ENCODE peak calls at places on chromosomes 7 and 10, in five cellular contexts. One of them, this sample, is unnamed. For H3K36me3, the result is how much of the 10 kb centered on the place peaks cover.

GRCh38 chr10:118871244-118871865 is 116.6 kb upstream of the CACUL1 start:
- DNase-seq in esophagus squamous epithelium: no peak
- DNase-seq in psoas muscle: no peak
- DNase-seq in CD4-positive, CD25-positive, alpha-beta regulatory T cell: no peak
- DNase-seq in BJ: no peak
- DNase-seq in this sample: no peak

GRCh38 chr10:11110499-11110898 is 92.8 kb downstream of the CELF2 start:
- DNase-seq in esophagus squamous epithelium: no peak
- DNase-seq in BJ: no peak
- DNase-seq in CD4-positive, CD25-positive, alpha-beta regulatory T cell: no peak
- DNase-seq in psoas muscle: no peak
- DNase-seq in this sample: no peak

GRCh38 chr7:24334012-24334411 is 50.0 kb downstream of the NPY start:
- DNase-seq in esophagus squamous epithelium: no peak
- DNase-seq in psoas muscle: no peak
- DNase-seq in BJ: no peak
- DNase-seq in CD4-positive, CD25-positive, alpha-beta regulatory T cell: no peak
- DNase-seq in this sample: no peak

GRCh38 chr10:128211064-128211504 is 84.9 kb upstream of the MKI67 start:
- DNase-seq in CD4-positive, CD25-positive, alpha-beta regulatory T cell: no peak
- DNase-seq in psoas muscle: peak
- DNase-seq in BJ: no peak
- DNase-seq in esophagus squamous epithelium: no peak
- DNase-seq in this sample: no peak

GRCh38 chr10:80964179-80964578 is 426.5 kb downstream of the SH2D4B start:
- DNase-seq in BJ: no peak
- DNase-seq in esophagus squamous epithelium: no peak
- DNase-seq in CD4-positive, CD25-positive, alpha-beta regulatory T cell: no peak
- DNase-seq in psoas muscle: no peak
- DNase-seq in this sample: no peak

GRCh38 chr10:119651514-119652327 is 541 bp downstream of the BAG3 start:
- DNase-seq in CD4-positive, CD25-positive, alpha-beta regulatory T cell: peak
- DNase-seq in esophagus squamous epithelium: no peak
- DNase-seq in BJ: no peak
- DNase-seq in psoas muscle: peak
- DNase-seq in this sample: peak

GRCh38 chr10:48577158-48577557 is 27.7 kb downstream of the ARHGAP22 start:
- DNase-seq in esophagus squamous epithelium: no peak
- DNase-seq in psoas muscle: no peak
- DNase-seq in BJ: no peak
- DNase-seq in CD4-positive, CD25-positive, alpha-beta regulatory T cell: no peak
- DNase-seq in this sample: no peak

GRCh38 chr10:27783660-27784059 is 38.0 kb upstream of the MKX start:
- DNase-seq in CD4-positive, CD25-positive, alpha-beta regulatory T cell: no peak
- DNase-seq in esophagus squamous epithelium: no peak
- DNase-seq in psoas muscle: no peak
- DNase-seq in BJ: peak
- DNase-seq in this sample: no peak

GRCh38 chr10:59234814-59235429 is 58.5 kb downstream of the PHYHIPL start:
- DNase-seq in esophagus squamous epithelium: no peak
- DNase-seq in CD4-positive, CD25-positive, alpha-beta regulatory T cell: no peak
- DNase-seq in psoas muscle: no peak
- DNase-seq in BJ: peak
- DNase-seq in this sample: no peak

GRCh38 chr7:74479961-74480829 is 26.5 kb downstream of the GTF2IRD1 start:
- DNase-seq in psoas muscle: peak
- DNase-seq in BJ: peak
- DNase-seq in esophagus squamous epithelium: no peak
- DNase-seq in CD4-positive, CD25-positive, alpha-beta regulatory T cell: no peak
- DNase-seq in this sample: peak

GRCh38 chr7:128178611-128179010 is 62.5 kb upstream of the LEP start:
- DNase-seq in psoas muscle: no peak
- DNase-seq in esophagus squamous epithelium: no peak
- DNase-seq in CD4-positive, CD25-positive, alpha-beta regulatory T cell: no peak
- DNase-seq in BJ: no peak
- DNase-seq in this sample: no peak

GRCh38 chr7:131747625-131748024 is 191.2 kb upstream of the PODXL start:
- DNase-seq in psoas muscle: no peak
- DNase-seq in esophagus squamous epithelium: no peak
- DNase-seq in CD4-positive, CD25-positive, alpha-beta regulatory T cell: no peak
- DNase-seq in BJ: no peak
- DNase-seq in this sample: no peak

GRCh38 chr10:118042336-118042735 is 4.4 kb downstream of the RAB11FIP2 start:
- DNase-seq in CD4-positive, CD25-positive, alpha-beta regulatory T cell: no peak
- DNase-seq in esophagus squamous epithelium: no peak
- DNase-seq in BJ: no peak
- DNase-seq in psoas muscle: no peak
- DNase-seq in this sample: no peak

GRCh38 chr7:2614646-2615330 is 17.0 kb upstream of the TTYH3 start:
- DNase-seq in psoas muscle: no peak
- DNase-seq in BJ: no peak
- DNase-seq in esophagus squamous epithelium: no peak
- DNase-seq in CD4-positive, CD25-positive, alpha-beta regulatory T cell: no peak
- DNase-seq in this sample: no peak

GRCh38 chr10:13439771-13440708 is 88.8 kb downstream of the BEND7 start:
- DNase-seq in psoas muscle: peak
- DNase-seq in BJ: no peak
- DNase-seq in CD4-positive, CD25-positive, alpha-beta regulatory T cell: peak
- DNase-seq in esophagus squamous epithelium: no peak
- DNase-seq in this sample: peak

GRCh38 chr7:110358028-110358427 is 732.9 kb upstream of the LRRN3 start:
- DNase-seq in esophagus squamous epithelium: no peak
- DNase-seq in CD4-positive, CD25-positive, alpha-beta regulatory T cell: no peak
- DNase-seq in psoas muscle: no peak
- DNase-seq in BJ: no peak
- DNase-seq in this sample: no peak

GRCh38 chr7:142384508-142384922 is 126.7 kb upstream of the PRSS58 start:
- DNase-seq in psoas muscle: peak
- DNase-seq in esophagus squamous epithelium: no peak
- DNase-seq in CD4-positive, CD25-positive, alpha-beta regulatory T cell: no peak
- DNase-seq in BJ: peak
- DNase-seq in this sample: peak

GRCh38 chr10:8919291-8919690 is 864.8 kb downstream of the GATA3 start:
- DNase-seq in CD4-positive, CD25-positive, alpha-beta regulatory T cell: no peak
- DNase-seq in BJ: no peak
- DNase-seq in psoas muscle: no peak
- DNase-seq in esophagus squamous epithelium: no peak
- DNase-seq in this sample: no peak

GRCh38 chr10:55793024-55793423 is 568.0 kb downstream of the ZWINT start:
- DNase-seq in esophagus squamous epithelium: no peak
- DNase-seq in psoas muscle: no peak
- DNase-seq in BJ: no peak
- DNase-seq in CD4-positive, CD25-positive, alpha-beta regulatory T cell: no peak
- DNase-seq in this sample: no peak

GRCh38 chr10:7419998-7420397 is 9.2 kb upstream of the SFMBT2 start:
- DNase-seq in psoas muscle: no peak
- DNase-seq in CD4-positive, CD25-positive, alpha-beta regulatory T cell: no peak
- DNase-seq in esophagus squamous epithelium: no peak
- DNase-seq in BJ: no peak
- DNase-seq in this sample: no peak

GRCh38 chr10:29714096-29714874 is 79.5 kb upstream of the SVIL start:
- DNase-seq in esophagus squamous epithelium: no peak
- DNase-seq in CD4-positive, CD25-positive, alpha-beta regulatory T cell: no peak
- DNase-seq in BJ: peak
- DNase-seq in psoas muscle: no peak
- DNase-seq in this sample: no peak

GRCh38 chr7:6168469-6168868 is 104.0 kb downstream of the CYTH3 start:
- DNase-seq in BJ: no peak
- DNase-seq in CD4-positive, CD25-positive, alpha-beta regulatory T cell: no peak
- DNase-seq in psoas muscle: no peak
- DNase-seq in esophagus squamous epithelium: no peak
- DNase-seq in this sample: no peak

GRCh38 chr7:139714163-139714901 is 63.5 kb downstream of the HIPK2 start:
- DNase-seq in CD4-positive, CD25-positive, alpha-beta regulatory T cell: no peak
- DNase-seq in psoas muscle: peak
- DNase-seq in esophagus squamous epithelium: peak
- DNase-seq in BJ: no peak
- DNase-seq in this sample: peak

GRCh38 chr10:133245439-133246235 is 8.0 kb downstream of the VENTX start:
- DNase-seq in esophagus squamous epithelium: no peak
- DNase-seq in CD4-positive, CD25-positive, alpha-beta regulatory T cell: no peak
- DNase-seq in BJ: no peak
- DNase-seq in psoas muscle: no peak
- DNase-seq in this sample: no peak

GRCh38 chr7:142391191-142391992 is 133.5 kb upstream of the PRSS58 start:
- DNase-seq in BJ: no peak
- DNase-seq in esophagus squamous epithelium: no peak
- DNase-seq in psoas muscle: peak
- DNase-seq in CD4-positive, CD25-positive, alpha-beta regulatory T cell: no peak
- DNase-seq in this sample: no peak

GRCh38 chr10:3761916-3762708 is 22.9 kb downstream of the KLF6 start:
- DNase-seq in esophagus squamous epithelium: no peak
- DNase-seq in BJ: no peak
- DNase-seq in CD4-positive, CD25-positive, alpha-beta regulatory T cell: no peak
- DNase-seq in psoas muscle: no peak
- DNase-seq in this sample: no peak

GRCh38 chr10:21497177-21497807 is 28.2 kb downstream of the SKIDA1 start:
- DNase-seq in CD4-positive, CD25-positive, alpha-beta regulatory T cell: no peak
- DNase-seq in psoas muscle: peak
- DNase-seq in esophagus squamous epithelium: peak
- DNase-seq in BJ: no peak
- DNase-seq in this sample: peak

GRCh38 chr7:18655969-18656761 is 160.6 kb downstream of the HDAC9 start:
- DNase-seq in psoas muscle: no peak
- DNase-seq in BJ: no peak
- DNase-seq in esophagus squamous epithelium: no peak
- DNase-seq in CD4-positive, CD25-positive, alpha-beta regulatory T cell: no peak
- DNase-seq in this sample: no peak

GRCh38 chr10:114768394-114768786 is 53.2 kb upstream of the FHIP2A start:
- DNase-seq in BJ: no peak
- DNase-seq in CD4-positive, CD25-positive, alpha-beta regulatory T cell: no peak
- DNase-seq in esophagus squamous epithelium: no peak
- DNase-seq in psoas muscle: no peak
- DNase-seq in this sample: no peak

GRCh38 chr10:114770009-114770408 is 51.6 kb upstream of the FHIP2A start:
- DNase-seq in esophagus squamous epithelium: no peak
- DNase-seq in CD4-positive, CD25-positive, alpha-beta regulatory T cell: no peak
- DNase-seq in psoas muscle: no peak
- DNase-seq in BJ: no peak
- DNase-seq in this sample: no peak

GRCh38 chr10:114766470-114766869 is 55.1 kb upstream of the FHIP2A start:
- DNase-seq in BJ: no peak
- DNase-seq in esophagus squamous epithelium: no peak
- DNase-seq in psoas muscle: no peak
- DNase-seq in CD4-positive, CD25-positive, alpha-beta regulatory T cell: no peak
- DNase-seq in this sample: no peak

GRCh38 chr10:114767101-114767588 is 54.4 kb upstream of the FHIP2A start:
- DNase-seq in psoas muscle: no peak
- DNase-seq in BJ: no peak
- DNase-seq in CD4-positive, CD25-positive, alpha-beta regulatory T cell: no peak
- DNase-seq in esophagus squamous epithelium: no peak
- DNase-seq in this sample: no peak

GRCh38 chr10:114767589-114768393 is 53.8 kb upstream of the FHIP2A start:
- DNase-seq in CD4-positive, CD25-positive, alpha-beta regulatory T cell: peak
- DNase-seq in BJ: no peak
- DNase-seq in esophagus squamous epithelium: no peak
- DNase-seq in psoas muscle: peak
- DNase-seq in this sample: peak
- H3K4me3 ChIP-seq in CD4-positive, CD25-positive, alpha-beta regulatory T cell: peak
- H3K4me3 ChIP-seq in BJ: peak
- H3K4me3 ChIP-seq in esophagus squamous epithelium: peak
- H3K4me3 ChIP-seq in psoas muscle: peak
- H3K4me3 ChIP-seq in this sample: peak

GRCh38 chr7:68063171-68063570 is 1066.5 kb downstream of the TYW1 start:
- DNase-seq in BJ: no peak
- DNase-seq in esophagus squamous epithelium: no peak
- DNase-seq in psoas muscle: no peak
- DNase-seq in CD4-positive, CD25-positive, alpha-beta regulatory T cell: no peak
- DNase-seq in this sample: no peak
- H3K36me3 ChIP-seq in BJ: under half
- H3K36me3 ChIP-seq in esophagus squamous epithelium: under half
- H3K36me3 ChIP-seq in psoas muscle: under half
- H3K36me3 ChIP-seq in CD4-positive, CD25-positive, alpha-beta regulatory T cell: under half
- H3K36me3 ChIP-seq in this sample: under half

GRCh38 chr7:155813791-155814568 is 1.7 kb upstream of the SHH start:
- DNase-seq in psoas muscle: no peak
- DNase-seq in CD4-positive, CD25-positive, alpha-beta regulatory T cell: no peak
- DNase-seq in esophagus squamous epithelium: no peak
- DNase-seq in BJ: no peak
- DNase-seq in this sample: peak
- H3K4me3 ChIP-seq in psoas muscle: no peak
- H3K4me3 ChIP-seq in CD4-positive, CD25-positive, alpha-beta regulatory T cell: no peak
- H3K4me3 ChIP-seq in esophagus squamous epithelium: no peak
- H3K4me3 ChIP-seq in BJ: no peak
- H3K4me3 ChIP-seq in this sample: no peak

GRCh38 chr7:136138991-136139390 is 161.8 kb upstream of the MTPN start:
- DNase-seq in esophagus squamous epithelium: no peak
- DNase-seq in psoas muscle: no peak
- DNase-seq in BJ: no peak
- DNase-seq in CD4-positive, CD25-positive, alpha-beta regulatory T cell: no peak
- DNase-seq in this sample: no peak

GRCh38 chr7:136136906-136137305 is 159.7 kb upstream of the MTPN start:
- DNase-seq in CD4-positive, CD25-positive, alpha-beta regulatory T cell: no peak
- DNase-seq in psoas muscle: no peak
- DNase-seq in BJ: no peak
- DNase-seq in esophagus squamous epithelium: no peak
- DNase-seq in this sample: no peak

GRCh38 chr7:136130819-136131637 is 153.9 kb upstream of the MTPN start:
- DNase-seq in CD4-positive, CD25-positive, alpha-beta regulatory T cell: no peak
- DNase-seq in BJ: no peak
- DNase-seq in esophagus squamous epithelium: no peak
- DNase-seq in psoas muscle: no peak
- DNase-seq in this sample: no peak

GRCh38 chr7:136134503-136134902 is 157.3 kb upstream of the MTPN start:
- DNase-seq in BJ: no peak
- DNase-seq in psoas muscle: no peak
- DNase-seq in esophagus squamous epithelium: no peak
- DNase-seq in CD4-positive, CD25-positive, alpha-beta regulatory T cell: no peak
- DNase-seq in this sample: no peak

DNA sequence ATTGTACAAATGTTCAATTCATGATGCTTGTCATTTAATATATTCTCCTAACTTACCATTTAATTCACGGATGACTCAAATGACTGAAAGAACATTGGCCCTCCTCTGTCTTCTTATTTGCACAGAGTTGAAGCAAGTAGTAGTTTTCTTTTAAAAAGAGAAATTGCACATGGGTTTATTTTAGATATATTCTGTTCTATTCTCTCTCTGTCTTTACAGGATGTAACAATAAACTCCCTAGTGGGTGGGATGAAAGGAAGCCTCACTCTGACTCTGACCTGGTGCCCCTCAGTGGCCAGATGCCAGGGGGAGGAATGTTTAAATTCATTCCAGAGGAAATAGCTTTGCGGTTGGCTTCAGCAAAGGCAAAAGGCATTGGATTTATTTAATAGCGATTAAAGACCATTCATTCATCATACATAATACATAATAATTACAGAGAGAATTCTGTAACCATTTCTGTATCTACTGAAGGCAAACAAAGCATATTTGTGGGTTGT is 156.4 kb upstream of the MTPN start:
- DNase-seq in CD4-positive, CD25-positive, alpha-beta regulatory T cell: no peak
- DNase-seq in psoas muscle: no peak
- DNase-seq in BJ: no peak
- DNase-seq in esophagus squamous epithelium: no peak
- DNase-seq in this sample: no peak
- H3K36me3 ChIP-seq in CD4-positive, CD25-positive, alpha-beta regulatory T cell: under half
- H3K36me3 ChIP-seq in psoas muscle: under half
- H3K36me3 ChIP-seq in BJ: under half
- H3K36me3 ChIP-seq in esophagus squamous epithelium: under half
- H3K36me3 ChIP-seq in this sample: under half

GRCh38 chr10:60570941-60571340 is 181.3 kb upstream of the ANK3 start:
- DNase-seq in esophagus squamous epithelium: no peak
- DNase-seq in BJ: no peak
- DNase-seq in psoas muscle: no peak
- DNase-seq in CD4-positive, CD25-positive, alpha-beta regulatory T cell: no peak
- DNase-seq in this sample: no peak
- H3K4me3 ChIP-seq in esophagus squamous epithelium: no peak
- H3K4me3 ChIP-seq in BJ: no peak
- H3K4me3 ChIP-seq in psoas muscle: peak
- H3K4me3 ChIP-seq in CD4-positive, CD25-positive, alpha-beta regulatory T cell: no peak
- H3K4me3 ChIP-seq in this sample: no peak

This sample was measured in lower lobe of right lung.